ENCODE peak calls at places on chromosomes 2 and 18, in six cellular contexts. I is MM.1S, G is heart right ventricle, O is BE2C, R is AG04450, V is mucosa of descending colon. L is an unnamed sample.

GRCh38 chr2:39851691-39852110 is 72.6 kb upstream of the THUMPD2 start:
- DNase-seq in I (peak; percentile 63), G (no peak), O (no peak), R (peak; percentile 47), V (peak; percentile 25), L (no peak)

GRCh38 chr2:96699021-96699420 is 40.8 kb downstream of the LMAN2L start:
- DNase-seq in I (no peak), G (no peak), O (no peak), R (no peak), V (no peak), L (no peak)

GRCh38 chr2:158460632-158461297 is 4.0 kb downstream of the PKP4 start:
- DNase-seq in I (no peak), G (no peak), O (no peak), R (no peak), V (no peak), L (no peak)

GRCh38 chr2:60884795-60885194 is 3.4 kb downstream of the REL start:
- DNase-seq in I (no peak), G (no peak), O (no peak), R (no peak), V (no peak), L (no peak)

GRCh38 chr2:67037655-67038054 is 359.5 kb upstream of the ETAA1 start:
- DNase-seq in I (no peak), G (no peak), O (no peak), R (no peak), V (peak; percentile 55), L (no peak)

GRCh38 chr18:48723837-48724236 is 185.0 kb downstream of the CTIF start:
- DNase-seq in I (no peak), G (no peak), O (no peak), R (no peak), V (no peak), L (no peak)

GRCh38 chr2:168920504-168921157 is 19.5 kb downstream of the G6PC2 start:
- DNase-seq in I (peak; percentile 53), G (no peak), O (no peak), R (peak; percentile 10), V (peak; percentile 40), L (no peak)

GRCh38 chr2:11866358-11867335 is 120.2 kb downstream of the LPIN1 start:
- DNase-seq in I (no peak), G (no peak), O (no peak), R (no peak), V (no peak), L (no peak)

GRCh38 chr18:62485684-62486083 is 37.1 kb upstream of the ZCCHC2 start:
- DNase-seq in I (no peak), G (no peak), O (no peak), R (peak; percentile 18), V (no peak), L (no peak)

GRCh38 chr2:189783451-189783926 is 650 bp downstream of the ORMDL1 start:
- DNase-seq in I (peak; percentile 28), G (no peak), O (no peak), R (no peak), V (no peak), L (no peak)

GRCh38 chr2:96549967-96550786 is 13.6 kb downstream of the ARID5A start:
- DNase-seq in I (no peak), G (no peak), O (no peak), R (no peak), V (peak; percentile 81), L (peak; percentile 66)

GRCh38 chr18:9965711-9966624 is 52.2 kb downstream of the VAPA start:
- DNase-seq in I (no peak), G (no peak), O (no peak), R (no peak), V (no peak), L (no peak)

GRCh38 chr18:62850619-62851306 is 135.4 kb downstream of the PHLPP1 start:
- DNase-seq in I (no peak), G (no peak), O (no peak), R (no peak), V (no peak), L (no peak)

GRCh38 chr2:153386481-153386891 is 92.1 kb downstream of the RPRM start:
- DNase-seq in I (no peak), G (no peak), O (no peak), R (no peak), V (no peak), L (no peak)

GRCh38 chr2:158893057-158893456 is 75.4 kb upstream of the TANC1 start:
- DNase-seq in I (no peak), G (no peak), O (peak; percentile 8), R (peak; percentile 38), V (no peak), L (no peak)

GRCh38 chr2:239005586-239005985 is 157.7 kb downstream of the TWIST2 start:
- DNase-seq in I (no peak), G (no peak), O (no peak), R (no peak), V (no peak), L (peak; percentile 34)

GRCh38 chr2:19687260-19687659 is 214.5 kb downstream of the TTC32 start:
- DNase-seq in I (no peak), G (no peak), O (no peak), R (no peak), V (no peak), L (no peak)
- TF ChIP-seq CTCF in I (no peak), G (no peak), O (no peak), R (no peak), V (no peak), L (no peak)

GRCh38 chr2:221111739-221112138 is 460.4 kb downstream of the EPHA4 start:
- DNase-seq in I (no peak), G (no peak), O (no peak), R (no peak), V (no peak), L (no peak)
- TF ChIP-seq CTCF in I (no peak), G (no peak), O (no peak), R (no peak), V (no peak), L (no peak)

GRCh38 chr2:30476636-30477035 is 29.6 kb downstream of the LCLAT1 start:
- DNase-seq in I (no peak), G (no peak), O (no peak), R (no peak), V (no peak), L (no peak)

GRCh38 chr2:30470426-30470825 is 23.4 kb downstream of the LCLAT1 start:
- DNase-seq in I (no peak), G (no peak), O (no peak), R (no peak), V (no peak), L (no peak)

GRCh38 chr2:30472326-30472725 is 25.3 kb downstream of the LCLAT1 start:
- DNase-seq in I (no peak), G (no peak), O (no peak), R (no peak), V (no peak), L (no peak)

GRCh38 chr2:30480703-30481322 is 33.8 kb downstream of the LCLAT1 start:
- DNase-seq in I (no peak), G (no peak), O (no peak), R (no peak), V (peak; percentile 20), L (no peak)

GRCh38 chr2:30475542-30475941 is 28.5 kb downstream of the LCLAT1 start:
- DNase-seq in I (no peak), G (no peak), O (no peak), R (no peak), V (no peak), L (no peak)
- TF ChIP-seq CTCF in I (no peak), G (peak; percentile 51), O (no peak), R (peak; percentile 26), V (no peak), L (peak; percentile 32)

DNA sequence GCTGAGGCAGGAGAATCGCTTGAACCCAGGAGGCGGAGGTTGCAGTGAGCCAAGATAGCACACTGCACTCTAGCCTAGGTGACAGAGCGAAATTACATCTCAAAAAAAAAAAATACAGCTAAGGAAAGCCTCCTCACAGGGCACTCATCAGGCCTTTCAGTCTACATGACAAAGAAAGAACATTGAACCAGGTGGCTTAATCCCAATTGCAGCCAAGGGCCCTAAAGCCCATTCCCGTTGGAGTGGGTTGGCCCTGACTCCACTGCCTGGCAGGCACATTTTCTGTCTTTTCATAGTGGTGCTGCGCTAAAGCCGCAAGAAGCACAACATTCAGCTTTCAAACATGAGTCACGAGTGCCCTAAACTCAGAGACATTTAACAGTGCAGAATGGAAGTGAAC is 372.5 kb downstream of the RNF144A start:
- DNase-seq in I (no peak), G (no peak), O (no peak), R (no peak), V (no peak), L (no peak)
- TF ChIP-seq CTCF in I (no peak), G (no peak), O (no peak), R (no peak), V (no peak), L (no peak)

L was measured in tibial artery.